ENCODE peak calls at places on chromosomes 3 and 15, in seven cellular contexts. One of them, this sample, is unnamed. For H3K9me3, the result is how much of the 10 kb centered on the place peaks cover.

GRCh38 chr3:190673157-190673556 is 159.3 kb downstream of the IL1RAP start:
- DNase-seq in small intestine: no peak
- DNase-seq in Peyer's patch: no peak
- DNase-seq in naive thymus-derived CD4-positive, alpha-beta T cell: no peak
- DNase-seq in left lung: no peak
- DNase-seq in mucosa of descending colon: no peak
- DNase-seq in mesenchymal stem cell: peak
- DNase-seq in this sample: no peak

GRCh38 chr3:167012691-167013090 is 367.4 kb downstream of the ZBBX start:
- DNase-seq in small intestine: no peak
- DNase-seq in Peyer's patch: no peak
- DNase-seq in naive thymus-derived CD4-positive, alpha-beta T cell: no peak
- DNase-seq in left lung: no peak
- DNase-seq in mucosa of descending colon: no peak
- DNase-seq in mesenchymal stem cell: no peak
- DNase-seq in this sample: no peak

GRCh38 chr3:13243571-13243970 is 170.3 kb upstream of the IQSEC1 start:
- DNase-seq in small intestine: no peak
- DNase-seq in Peyer's patch: no peak
- DNase-seq in naive thymus-derived CD4-positive, alpha-beta T cell: no peak
- DNase-seq in left lung: no peak
- DNase-seq in mucosa of descending colon: no peak
- DNase-seq in mesenchymal stem cell: no peak
- DNase-seq in this sample: no peak

GRCh38 chr3:195542691-195543641 is at the start of gene PPP1R2:
- DNase-seq in small intestine: peak
- DNase-seq in Peyer's patch: peak
- DNase-seq in naive thymus-derived CD4-positive, alpha-beta T cell: peak
- DNase-seq in left lung: peak
- DNase-seq in mucosa of descending colon: peak
- DNase-seq in mesenchymal stem cell: peak
- DNase-seq in this sample: peak

GRCh38 chr15:91255788-91256187 is 155.7 kb downstream of the SV2B start:
- DNase-seq in small intestine: no peak
- DNase-seq in Peyer's patch: no peak
- DNase-seq in naive thymus-derived CD4-positive, alpha-beta T cell: no peak
- DNase-seq in left lung: no peak
- DNase-seq in mucosa of descending colon: no peak
- DNase-seq in mesenchymal stem cell: no peak
- DNase-seq in this sample: no peak

GRCh38 chr3:21620511-21621395 is 130.3 kb downstream of the ZNF385D start:
- DNase-seq in small intestine: peak
- DNase-seq in Peyer's patch: no peak
- DNase-seq in naive thymus-derived CD4-positive, alpha-beta T cell: no peak
- DNase-seq in left lung: no peak
- DNase-seq in mucosa of descending colon: no peak
- DNase-seq in mesenchymal stem cell: no peak
- DNase-seq in this sample: no peak

GRCh38 chr3:23431759-23432158 is 228.6 kb downstream of the UBE2E2 start:
- DNase-seq in small intestine: no peak
- DNase-seq in Peyer's patch: no peak
- DNase-seq in naive thymus-derived CD4-positive, alpha-beta T cell: no peak
- DNase-seq in left lung: no peak
- DNase-seq in mucosa of descending colon: no peak
- DNase-seq in mesenchymal stem cell: no peak
- DNase-seq in this sample: no peak

GRCh38 chr15:76898102-76898501 is 7.0 kb downstream of the SCAPER start:
- DNase-seq in small intestine: peak
- DNase-seq in Peyer's patch: no peak
- DNase-seq in naive thymus-derived CD4-positive, alpha-beta T cell: no peak
- DNase-seq in left lung: no peak
- DNase-seq in mucosa of descending colon: no peak
- DNase-seq in mesenchymal stem cell: no peak
- DNase-seq in this sample: no peak

GRCh38 chr3:41216993-41217392 is 17.7 kb downstream of the CTNNB1 start:
- DNase-seq in small intestine: no peak
- DNase-seq in Peyer's patch: no peak
- DNase-seq in naive thymus-derived CD4-positive, alpha-beta T cell: no peak
- DNase-seq in left lung: no peak
- DNase-seq in mucosa of descending colon: no peak
- DNase-seq in mesenchymal stem cell: peak
- DNase-seq in this sample: no peak

GRCh38 chr3:194573680-194574437 is 59.4 kb downstream of the TMEM44 start:
- DNase-seq in small intestine: peak
- DNase-seq in Peyer's patch: peak
- DNase-seq in naive thymus-derived CD4-positive, alpha-beta T cell: peak
- DNase-seq in left lung: no peak
- DNase-seq in mucosa of descending colon: no peak
- DNase-seq in mesenchymal stem cell: peak
- DNase-seq in this sample: peak

GRCh38 chr3:33660035-33660434 is 58.0 kb downstream of the CLASP2 start:
- DNase-seq in small intestine: no peak
- DNase-seq in Peyer's patch: no peak
- DNase-seq in naive thymus-derived CD4-positive, alpha-beta T cell: no peak
- DNase-seq in left lung: no peak
- DNase-seq in mucosa of descending colon: no peak
- DNase-seq in mesenchymal stem cell: no peak
- DNase-seq in this sample: no peak

GRCh38 chr15:99416191-99417188 is 149.3 kb upstream of the MEF2A start:
- DNase-seq in small intestine: no peak
- DNase-seq in Peyer's patch: no peak
- DNase-seq in naive thymus-derived CD4-positive, alpha-beta T cell: no peak
- DNase-seq in left lung: no peak
- DNase-seq in mucosa of descending colon: peak
- DNase-seq in mesenchymal stem cell: no peak
- DNase-seq in this sample: no peak

GRCh38 chr3:40055956-40056355 is 246.5 kb downstream of the MYRIP start:
- DNase-seq in small intestine: no peak
- DNase-seq in Peyer's patch: no peak
- DNase-seq in naive thymus-derived CD4-positive, alpha-beta T cell: no peak
- DNase-seq in left lung: no peak
- DNase-seq in mucosa of descending colon: no peak
- DNase-seq in mesenchymal stem cell: no peak
- DNase-seq in this sample: no peak

GRCh38 chr3:53225181-53225580 is 30.6 kb downstream of the TKT start:
- DNase-seq in small intestine: no peak
- DNase-seq in Peyer's patch: no peak
- DNase-seq in naive thymus-derived CD4-positive, alpha-beta T cell: no peak
- DNase-seq in left lung: no peak
- DNase-seq in mucosa of descending colon: no peak
- DNase-seq in mesenchymal stem cell: no peak
- DNase-seq in this sample: no peak

GRCh38 chr3:18466136-18466535 is 41.0 kb upstream of the SATB1 start:
- DNase-seq in small intestine: no peak
- DNase-seq in Peyer's patch: no peak
- DNase-seq in naive thymus-derived CD4-positive, alpha-beta T cell: no peak
- DNase-seq in left lung: no peak
- DNase-seq in mucosa of descending colon: no peak
- DNase-seq in mesenchymal stem cell: no peak
- DNase-seq in this sample: no peak

GRCh38 chr15:60649845-60650548 is 171.1 kb upstream of the ICE2 start:
- DNase-seq in small intestine: peak
- DNase-seq in Peyer's patch: no peak
- DNase-seq in naive thymus-derived CD4-positive, alpha-beta T cell: peak
- DNase-seq in left lung: no peak
- DNase-seq in mucosa of descending colon: no peak
- DNase-seq in mesenchymal stem cell: peak
- DNase-seq in this sample: no peak

GRCh38 chr3:176274161-176274560 is 923.1 kb downstream of the TBL1XR1 start:
- DNase-seq in small intestine: no peak
- DNase-seq in Peyer's patch: no peak
- DNase-seq in naive thymus-derived CD4-positive, alpha-beta T cell: no peak
- DNase-seq in left lung: no peak
- DNase-seq in mucosa of descending colon: no peak
- DNase-seq in mesenchymal stem cell: no peak
- DNase-seq in this sample: no peak

GRCh38 chr3:24683511-24684384 is 189.1 kb upstream of the THRB start:
- DNase-seq in small intestine: peak
- DNase-seq in Peyer's patch: no peak
- DNase-seq in naive thymus-derived CD4-positive, alpha-beta T cell: no peak
- DNase-seq in left lung: no peak
- DNase-seq in mucosa of descending colon: no peak
- DNase-seq in mesenchymal stem cell: peak
- DNase-seq in this sample: no peak

GRCh38 chr3:57017481-57017880 is 43.0 kb upstream of the SPATA12 start:
- DNase-seq in small intestine: no peak
- DNase-seq in Peyer's patch: no peak
- DNase-seq in naive thymus-derived CD4-positive, alpha-beta T cell: no peak
- DNase-seq in left lung: no peak
- DNase-seq in mucosa of descending colon: no peak
- DNase-seq in mesenchymal stem cell: peak
- DNase-seq in this sample: no peak

GRCh38 chr3:191244242-191244867 is 45.3 kb downstream of the OSTN start:
- DNase-seq in small intestine: peak
- DNase-seq in Peyer's patch: no peak
- DNase-seq in naive thymus-derived CD4-positive, alpha-beta T cell: no peak
- DNase-seq in left lung: no peak
- DNase-seq in mucosa of descending colon: no peak
- DNase-seq in mesenchymal stem cell: peak
- DNase-seq in this sample: no peak

GRCh38 chr3:15050405-15051092 is 14.6 kb downstream of the MRPS25 start:
- DNase-seq in small intestine: no peak
- DNase-seq in Peyer's patch: peak
- DNase-seq in naive thymus-derived CD4-positive, alpha-beta T cell: no peak
- DNase-seq in left lung: no peak
- DNase-seq in mucosa of descending colon: no peak
- DNase-seq in mesenchymal stem cell: no peak
- DNase-seq in this sample: no peak

GRCh38 chr3:87771338-87772059 is 287.3 kb downstream of the CGGBP1 start:
- DNase-seq in small intestine: peak
- DNase-seq in Peyer's patch: no peak
- DNase-seq in naive thymus-derived CD4-positive, alpha-beta T cell: peak
- DNase-seq in left lung: peak
- DNase-seq in mucosa of descending colon: no peak
- DNase-seq in mesenchymal stem cell: peak
- DNase-seq in this sample: no peak

GRCh38 chr15:33411596-33412545 is 101.1 kb downstream of the RYR3 start:
- DNase-seq in small intestine: no peak
- DNase-seq in Peyer's patch: no peak
- DNase-seq in naive thymus-derived CD4-positive, alpha-beta T cell: no peak
- DNase-seq in left lung: no peak
- DNase-seq in mucosa of descending colon: no peak
- DNase-seq in mesenchymal stem cell: no peak
- DNase-seq in this sample: no peak

GRCh38 chr3:62577153-62577552 is 203.8 kb upstream of the FEZF2 start:
- DNase-seq in small intestine: no peak
- DNase-seq in Peyer's patch: no peak
- DNase-seq in naive thymus-derived CD4-positive, alpha-beta T cell: no peak
- DNase-seq in left lung: no peak
- DNase-seq in mucosa of descending colon: no peak
- DNase-seq in mesenchymal stem cell: no peak
- DNase-seq in this sample: no peak

GRCh38 chr15:58520464-58520863 is 88.7 kb downstream of the LIPC start:
- DNase-seq in small intestine: no peak
- DNase-seq in Peyer's patch: no peak
- DNase-seq in naive thymus-derived CD4-positive, alpha-beta T cell: no peak
- DNase-seq in left lung: no peak
- DNase-seq in mucosa of descending colon: no peak
- DNase-seq in mesenchymal stem cell: no peak
- DNase-seq in this sample: no peak

GRCh38 chr3:186093271-186093900 is 15.5 kb downstream of the ETV5 start:
- DNase-seq in small intestine: no peak
- DNase-seq in Peyer's patch: no peak
- DNase-seq in naive thymus-derived CD4-positive, alpha-beta T cell: no peak
- DNase-seq in left lung: no peak
- DNase-seq in mucosa of descending colon: no peak
- DNase-seq in mesenchymal stem cell: no peak
- DNase-seq in this sample: no peak
- H3K9me3 ChIP-seq in small intestine: under half
- H3K9me3 ChIP-seq in Peyer's patch: under half
- H3K9me3 ChIP-seq in naive thymus-derived CD4-positive, alpha-beta T cell: under half
- H3K9me3 ChIP-seq in left lung: under half
- H3K9me3 ChIP-seq in mucosa of descending colon: under half
- H3K9me3 ChIP-seq in mesenchymal stem cell: under half
- H3K9me3 ChIP-seq in this sample: under half

GRCh38 chr3:197236362-197236761 is 62.0 kb downstream of the DLG1 start:
- DNase-seq in small intestine: peak
- DNase-seq in Peyer's patch: no peak
- DNase-seq in naive thymus-derived CD4-positive, alpha-beta T cell: no peak
- DNase-seq in left lung: no peak
- DNase-seq in mucosa of descending colon: no peak
- DNase-seq in mesenchymal stem cell: no peak
- DNase-seq in this sample: no peak
- H3K9me3 ChIP-seq in small intestine: under half
- H3K9me3 ChIP-seq in Peyer's patch: under half
- H3K9me3 ChIP-seq in naive thymus-derived CD4-positive, alpha-beta T cell: under half
- H3K9me3 ChIP-seq in left lung: under half
- H3K9me3 ChIP-seq in mucosa of descending colon: under half
- H3K9me3 ChIP-seq in mesenchymal stem cell: under half
- H3K9me3 ChIP-seq in this sample: under half

DNA sequence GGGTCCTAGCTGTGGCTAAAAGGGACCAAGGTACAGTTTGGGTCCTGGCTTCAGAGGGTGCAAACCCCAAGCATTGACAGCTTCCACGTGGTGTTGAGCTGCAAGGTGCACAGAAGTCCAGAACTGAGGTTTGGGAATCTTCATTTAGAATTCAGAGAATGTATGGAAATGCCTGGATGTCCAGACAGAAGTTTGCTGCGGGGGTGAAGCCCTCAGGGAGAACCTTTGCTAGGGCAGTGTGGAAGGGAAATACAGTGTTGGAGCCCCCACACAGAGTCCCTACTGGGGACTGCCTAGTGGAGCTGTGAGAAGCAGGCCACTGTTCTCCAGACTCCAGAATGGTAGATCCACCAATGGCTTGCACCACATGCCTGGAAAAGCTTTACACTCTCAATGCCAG is 17.9 kb downstream of the RNF13 start:
- DNase-seq in small intestine: no peak
- DNase-seq in Peyer's patch: no peak
- DNase-seq in naive thymus-derived CD4-positive, alpha-beta T cell: no peak
- DNase-seq in left lung: no peak
- DNase-seq in mucosa of descending colon: no peak
- DNase-seq in mesenchymal stem cell: no peak
- DNase-seq in this sample: no peak
- H3K9me3 ChIP-seq in small intestine: under half
- H3K9me3 ChIP-seq in Peyer's patch: under half
- H3K9me3 ChIP-seq in naive thymus-derived CD4-positive, alpha-beta T cell: under half
- H3K9me3 ChIP-seq in left lung: under half
- H3K9me3 ChIP-seq in mucosa of descending colon: under half
- H3K9me3 ChIP-seq in mesenchymal stem cell: under half
- H3K9me3 ChIP-seq in this sample: under half

DNA sequence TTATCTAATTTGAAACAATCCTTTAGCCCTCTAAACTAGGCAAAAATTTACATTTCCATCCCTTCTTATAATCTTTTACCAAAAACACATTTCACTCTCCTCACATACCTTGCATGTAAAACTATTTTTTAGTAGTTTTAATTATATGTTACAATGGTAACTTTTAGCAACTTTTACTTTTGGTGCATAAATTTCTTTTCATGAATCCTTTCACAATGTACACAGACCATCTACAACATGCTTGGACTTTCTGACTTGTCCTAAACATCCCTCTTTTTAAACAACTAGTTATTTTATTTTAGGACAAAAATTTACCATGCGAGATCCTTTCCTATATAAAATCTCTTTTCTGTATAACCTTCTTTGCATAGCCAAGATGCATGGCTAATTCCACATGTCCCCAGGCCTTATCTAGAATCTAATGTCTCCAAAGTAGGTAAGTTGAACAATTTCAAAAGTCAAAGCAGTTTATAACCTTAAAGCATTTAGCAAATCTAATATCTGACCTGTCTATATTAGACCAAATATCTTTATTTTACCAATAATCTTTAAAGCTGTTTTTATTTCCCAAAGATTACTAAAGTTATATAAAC is 14.4 kb upstream of the ALDH1L1 start:
- DNase-seq in small intestine: no peak
- DNase-seq in Peyer's patch: no peak
- DNase-seq in naive thymus-derived CD4-positive, alpha-beta T cell: no peak
- DNase-seq in left lung: no peak
- DNase-seq in mucosa of descending colon: no peak
- DNase-seq in mesenchymal stem cell: no peak
- DNase-seq in this sample: no peak
- H3K9me3 ChIP-seq in small intestine: under half
- H3K9me3 ChIP-seq in Peyer's patch: under half
- H3K9me3 ChIP-seq in naive thymus-derived CD4-positive, alpha-beta T cell: under half
- H3K9me3 ChIP-seq in left lung: under half
- H3K9me3 ChIP-seq in mucosa of descending colon: under half
- H3K9me3 ChIP-seq in mesenchymal stem cell: under half
- H3K9me3 ChIP-seq in this sample: under half

This sample was measured in T-helper 17 cell.